ENCODE peak calls at places on chromosomes 16 and 17, in six cellular contexts. V, I, J, B, T and M are unnamed samples.

GRCh38 chr17:58153046-58153445 is 4.9 kb downstream of the OR4D1 start:
- DNase-seq in V (no peak), I (no peak), J (no peak), B (peak; percentile 40), T (no peak), M (peak; percentile 96)

GRCh38 chr17:14760719-14761425 is 460.0 kb downstream of the HS3ST3B1 start:
- DNase-seq in V (no peak), I (no peak), J (no peak), B (no peak), T (no peak), M (no peak)

GRCh38 chr17:1039511-1040215 is 42.7 kb downstream of the TIMM22 start:
- DNase-seq in V (peak; percentile 92), I (no peak), J (peak; percentile 52), B (no peak), T (no peak), M (no peak)

GRCh38 chr16:55328611-55329569 is 4.9 kb downstream of the IRX6 start:
- DNase-seq in V (no peak), I (no peak), J (no peak), B (no peak), T (no peak), M (no peak)

GRCh38 chr17:48505788-48506187 is 25.0 kb downstream of the HOXB1 start:
- DNase-seq in V (no peak), I (peak; percentile 72), J (peak; percentile 52), B (no peak), T (peak; percentile 34), M (no peak)

GRCh38 chr17:65531508-65532431 is 29.7 kb downstream of the AXIN2 start:
- DNase-seq in V (no peak), I (peak; percentile 91), J (no peak), B (no peak), T (no peak), M (peak; percentile 82)

GRCh38 chr17:49717371-49717841 is 9.6 kb upstream of the SLC35B1 start:
- DNase-seq in V (no peak), I (no peak), J (no peak), B (no peak), T (no peak), M (no peak)

GRCh38 chr17:64369007-64369893 is 21.4 kb downstream of the PECAM1 start:
- DNase-seq in V (no peak), I (no peak), J (no peak), B (no peak), T (no peak), M (no peak)

GRCh38 chr16:72256398-72257048 is 84.6 kb upstream of the PMFBP1 start:
- DNase-seq in V (no peak), I (peak; percentile 66), J (peak; percentile 55), B (no peak), T (peak; percentile 12), M (no peak)

GRCh38 chr16:84988328-84989080 is 22.8 kb downstream of the ZDHHC7 start:
- DNase-seq in V (peak; percentile 38), I (no peak), J (no peak), B (no peak), T (no peak), M (no peak)

GRCh38 chr17:82489117-82489516 is 30.4 kb upstream of the FOXK2 start:
- DNase-seq in V (no peak), I (peak; percentile 65), J (no peak), B (no peak), T (no peak), M (no peak)

GRCh38 chr17:74453665-74454196 is 12.7 kb upstream of the CD300A start:
- DNase-seq in V (no peak), I (no peak), J (no peak), B (peak; percentile 51), T (no peak), M (no peak)

GRCh38 chr16:23207485-23207884 is 24.9 kb downstream of the SCNN1G start:
- DNase-seq in V (no peak), I (no peak), J (no peak), B (no peak), T (no peak), M (no peak)

GRCh38 chr16:11759997-11760396 is 17.3 kb upstream of the TXNDC11 start:
- DNase-seq in V (no peak), I (no peak), J (no peak), B (no peak), T (no peak), M (no peak)

GRCh38 chr17:36877774-36878173 is 59.5 kb upstream of the LHX1 start:
- DNase-seq in V (no peak), I (peak; percentile 5), J (no peak), B (no peak), T (no peak), M (no peak)

GRCh38 chr16:83308414-83308813 is 499.4 kb upstream of the HSBP1 start:
- DNase-seq in V (no peak), I (no peak), J (no peak), B (no peak), T (peak; percentile 5), M (no peak)

GRCh38 chr17:11797803-11798202 is 199.5 kb downstream of the ZNF18 start:
- DNase-seq in V (no peak), I (no peak), J (no peak), B (no peak), T (no peak), M (no peak)

GRCh38 chr16:1078579-1079021 is 6.1 kb downstream of the SSTR5 start:
- DNase-seq in V (no peak), I (peak; percentile 6), J (peak; percentile 24), B (no peak), T (peak; percentile 3), M (no peak)

GRCh38 chr17:82942166-82943130 is 102.6 kb upstream of the ZNF750 start:
- DNase-seq in V (peak; percentile 29), I (no peak), J (no peak), B (no peak), T (no peak), M (no peak)

GRCh38 chr16:2520784-2521577 is 810 bp downstream of the AMDHD2 start:
- DNase-seq in V (peak; percentile 68), I (no peak), J (no peak), B (peak; percentile 62), T (no peak), M (no peak)

GRCh38 chr16:17412221-17412620 is 58.5 kb downstream of the XYLT1 start:
- DNase-seq in V (no peak), I (peak; percentile 24), J (no peak), B (no peak), T (peak; percentile 78), M (no peak)
- H3K4me3 ChIP-seq in V (no peak overlapping the region), I (no peak overlapping the region), J (no peak overlapping the region), B (no peak overlapping the region), T (no peak overlapping the region), M (no peak overlapping the region)

DNA sequence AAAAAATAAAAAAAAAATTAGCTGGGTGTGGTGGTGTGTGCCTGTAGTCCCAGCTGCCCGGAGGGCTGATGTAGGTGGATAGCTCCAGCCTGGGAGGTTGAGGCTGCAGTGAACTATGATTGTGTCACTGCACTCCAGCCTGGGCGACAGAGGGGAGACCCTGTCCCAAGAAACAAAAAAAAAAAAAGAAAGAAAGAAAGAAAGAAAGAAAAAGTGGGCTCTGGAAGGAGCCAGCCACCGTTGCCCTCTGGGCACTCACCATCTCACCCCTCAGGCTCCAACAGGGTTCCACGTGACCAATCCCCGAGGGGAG is 87.3 kb upstream of the TOB1 start:
- DNase-seq in V (no peak), I (no peak), J (no peak), B (no peak), T (no peak), M (no peak)
- H3K4me3 ChIP-seq in V (no peak overlapping the region), I (no peak overlapping the region), J (no peak overlapping the region), B (no peak overlapping the region), T (no peak overlapping the region), M (no peak overlapping the region)

DNA sequence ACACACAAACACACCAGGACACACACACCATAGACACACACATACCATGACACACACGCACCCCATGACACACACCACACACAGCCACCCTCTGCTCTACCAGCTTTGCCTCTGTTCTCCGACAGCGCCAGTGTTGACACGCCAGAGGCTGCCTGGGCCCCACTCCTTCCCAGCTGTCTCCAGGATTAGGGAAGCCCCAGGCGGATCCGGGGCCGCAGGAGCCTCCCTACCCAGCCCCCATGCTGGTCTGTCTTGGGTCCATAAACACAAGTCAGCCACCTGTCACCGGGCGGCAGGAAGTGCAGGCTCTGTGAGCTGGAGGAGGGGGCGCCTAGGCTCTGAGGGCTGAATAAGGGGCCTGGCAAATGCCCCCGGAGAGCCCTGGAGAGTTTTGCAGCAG is 10.5 kb downstream of the TBC1D16 start:
- DNase-seq in V (no peak), I (no peak), J (no peak), B (no peak), T (no peak), M (no peak)
- H3K4me3 ChIP-seq in V (no peak overlapping the region), I (no peak overlapping the region), J (no peak overlapping the region), B (no peak overlapping the region), T (no peak overlapping the region), M (no peak overlapping the region)

GRCh38 chr16:88380619-88381018 is 2.1 kb upstream of the ZNF469 start:
- DNase-seq in V (no peak), I (no peak), J (no peak), B (no peak), T (no peak), M (no peak)

GRCh38 chr16:88384222-88385111 is 1.7 kb downstream of the ZNF469 start:
- DNase-seq in V (peak; percentile 28), I (no peak), J (no peak), B (no peak), T (no peak), M (no peak)

GRCh38 chr16:88381820-88382451 is 823 bp upstream of the ZNF469 start:
- DNase-seq in V (peak; percentile 77), I (no peak), J (no peak), B (no peak), T (no peak), M (no peak)

GRCh38 chr16:88383401-88384221 is 852 bp downstream of the ZNF469 start:
- DNase-seq in V (peak; percentile 53), I (peak; percentile 58), J (no peak), B (no peak), T (no peak), M (no peak)

GRCh38 chr16:88382491-88383400 is at the start of gene ZNF469:
- DNase-seq in V (peak; percentile 44), I (peak; percentile 36), J (no peak), B (no peak), T (no peak), M (no peak)
- H3K4me3 ChIP-seq in V (peak within 1 kb of the TSS; percentile 36), I (peak within 1 kb of the TSS; percentile 63), J (peak within 1 kb of the TSS; percentile 62), B (no peak within 1 kb of the TSS), T (peak within 1 kb of the TSS; percentile 47), M (no peak within 1 kb of the TSS)

GRCh38 chr17:78043031-78043430 is 84.5 kb downstream of the TNRC6C start:
- DNase-seq in V (no peak), I (no peak), J (no peak), B (no peak), T (no peak), M (no peak)

GRCh38 chr17:78039581-78039980 is 81.1 kb downstream of the TNRC6C start:
- DNase-seq in V (no peak), I (no peak), J (no peak), B (no peak), T (no peak), M (no peak)

GRCh38 chr17:78042542-78042941 is 84.0 kb downstream of the TNRC6C start:
- DNase-seq in V (no peak), I (no peak), J (no peak), B (no peak), T (no peak), M (no peak)

GRCh38 chr17:78040561-78041400 is 82.3 kb downstream of the TNRC6C start:
- DNase-seq in V (peak; percentile 76), I (peak; percentile 65), J (no peak), B (peak; percentile 10), T (peak; percentile 35), M (no peak)

GRCh38 chr17:78041401-78042179 is 83.1 kb downstream of the TNRC6C start:
- DNase-seq in V (no peak), I (peak; percentile 55), J (no peak), B (no peak), T (no peak), M (no peak)
- H3K4me3 ChIP-seq in V (peak overlapping the region; percentile 55), I (peak overlapping the region; percentile 71), J (peak overlapping the region; percentile 50), B (peak overlapping the region; percentile 22), T (peak overlapping the region; percentile 55), M (no peak overlapping the region)

GRCh38 chr17:68497885-68498319 is 14.3 kb upstream of the PRKAR1A start:
- DNase-seq in V (peak; percentile 54), I (no peak), J (no peak), B (no peak), T (no peak), M (no peak)
- H3K4me3 ChIP-seq in V (peak overlapping the region; percentile 19), I (no peak overlapping the region), J (no peak overlapping the region), B (no peak overlapping the region), T (no peak overlapping the region), M (no peak overlapping the region)